ENCODE peak calls at places on chromosomes 11 and 22, in nine cellular contexts. B, F, K, H, D, W, L, X and V are unnamed samples.

GRCh38 chr22:28174509-28174908 is 255.5 kb upstream of the PITPNB start:
- DNase-seq in D (no peak), W (no peak), B (no peak), L (no peak), X (no peak), K (no peak), H (no peak), F (no peak), V (no peak)

GRCh38 chr11:69102732-69103615 is 52.8 kb upstream of the SMIM38 start:
- DNase-seq in B (no peak), L (no peak), W (no peak), K (no peak), X (no peak), D (no peak), H (no peak), F (peak), V (no peak)

GRCh38 chr11:77424639-77425038 is 49.3 kb downstream of the PAK1 start:
- DNase-seq in H (no peak), L (no peak), F (no peak), D (no peak), B (no peak), K (no peak), X (no peak), W (no peak), V (no peak)

GRCh38 chr22:20080445-20080775 is 369 bp downstream of the DGCR8 start:
- DNase-seq in F (peak), K (peak), D (peak), L (peak), X (peak), B (peak), H (peak), W (peak), V (peak)

GRCh38 chr11:433641-434040 is 8.2 kb downstream of the ANO9 start:
- DNase-seq in B (no peak), F (peak), D (no peak), L (no peak), W (no peak), X (no peak), K (no peak), H (no peak), V (no peak)

GRCh38 chr11:15923169-15923568 is 433.2 kb downstream of the SOX6 start:
- DNase-seq in K (no peak), F (no peak), D (no peak), L (no peak), H (no peak), B (no peak), X (no peak), W (no peak), V (no peak)

GRCh38 chr11:126815111-126815510 is 185.5 kb downstream of the KIRREL3 start:
- DNase-seq in H (no peak), L (no peak), W (no peak), B (no peak), X (no peak), F (no peak), D (no peak), K (no peak), V (no peak)

GRCh38 chr11:114183041-114183511 is 113.1 kb upstream of the NNMT start:
- DNase-seq in D (no peak), L (no peak), F (peak), H (no peak), W (no peak), K (peak), X (no peak), B (no peak), V (no peak)

GRCh38 chr22:49609207-49609876 is 218.3 kb downstream of the BRD1 start:
- DNase-seq in D (no peak), F (no peak), L (peak), H (no peak), K (no peak), X (no peak), W (no peak), B (no peak), V (no peak)

GRCh38 chr11:94521684-94522083 is 9.4 kb downstream of the C11orf97 start:
- DNase-seq in K (no peak), X (no peak), H (no peak), D (no peak), B (no peak), L (no peak), F (no peak), W (peak), V (no peak)

GRCh38 chr11:74465291-74465708 is 2.0 kb downstream of the KCNE3 start:
- DNase-seq in K (no peak), B (no peak), D (no peak), F (no peak), W (no peak), X (no peak), L (no peak), H (no peak), V (no peak)

GRCh38 chr22:32864596-32864995 is 63.1 kb downstream of the TIMP3 start:
- DNase-seq in B (no peak), L (no peak), W (peak), H (no peak), K (no peak), F (no peak), X (no peak), D (no peak), V (no peak)

GRCh38 chr11:113446112-113446511 is 29.1 kb downstream of the DRD2 start:
- DNase-seq in B (no peak), K (no peak), D (no peak), X (no peak), F (no peak), L (no peak), H (no peak), W (no peak), V (peak)

GRCh38 chr11:33147559-33147958 is 13.7 kb downstream of the CSTF3 start:
- DNase-seq in L (no peak), K (no peak), X (no peak), B (no peak), W (no peak), F (no peak), D (no peak), H (no peak), V (no peak)

GRCh38 chr11:65540290-65541092 is 15.6 kb downstream of the SCYL1 start:
- DNase-seq in W (peak), H (peak), D (peak), X (peak), F (peak), B (peak), L (peak), K (peak), V (peak)

GRCh38 chr11:16909375-16910035 is 104.7 kb downstream of the PLEKHA7 start:
- DNase-seq in D (no peak), H (no peak), X (no peak), F (no peak), W (no peak), K (no peak), L (no peak), B (no peak), V (no peak)

GRCh38 chr11:104073950-104074349 is 37.5 kb downstream of the DDI1 start:
- DNase-seq in F (no peak), L (no peak), D (no peak), H (no peak), W (no peak), K (no peak), X (no peak), B (no peak), V (no peak)

GRCh38 chr11:75344186-75344585 is 7.3 kb downstream of the ARRB1 start:
- DNase-seq in D (no peak), X (no peak), W (no peak), B (no peak), F (no peak), L (no peak), K (no peak), H (no peak), V (no peak)

GRCh38 chr22:46542011-46542985 is 4.9 kb upstream of the CELSR1 start:
- DNase-seq in L (peak), X (no peak), F (peak), H (peak), K (peak), W (peak), D (peak), B (peak), V (peak)

GRCh38 chr11:33445761-33446161 is 188.6 kb downstream of the HIPK3 start:
- DNase-seq in L (no peak), D (no peak), F (no peak), W (no peak), X (no peak), B (no peak), H (no peak), K (no peak), V (peak)

GRCh38 chr11:64896448-64897022 is 18.1 kb upstream of the EHD1 start:
- DNase-seq in K (no peak), B (no peak), F (no peak), W (no peak), L (no peak), H (no peak), X (no peak), D (no peak), V (no peak)

GRCh38 chr11:82814379-82814778 is 80.7 kb upstream of the FAM181B start:
- DNase-seq in H (no peak), W (no peak), L (no peak), D (peak), X (no peak), F (no peak), B (no peak), K (no peak), V (no peak)

GRCh38 chr11:1223346-1224108 is 661 bp downstream of the MUC5B start:
- DNase-seq in D (no peak), W (no peak), K (no peak), X (no peak), H (no peak), L (peak), F (peak), B (no peak), V (no peak)

GRCh38 chr22:23763579-23764331 is 965 bp downstream of the C22orf15 start:
- DNase-seq in X (no peak), F (peak), L (no peak), B (no peak), W (no peak), D (no peak), H (no peak), K (peak), V (peak)

GRCh38 chr11:132072880-132073213 is 702.4 kb downstream of the NTM start:
- DNase-seq in H (no peak), K (no peak), L (no peak), F (no peak), X (no peak), B (no peak), D (no peak), W (no peak), V (no peak)

GRCh38 chr11:46505741-46506485 is 87.9 kb downstream of the AMBRA1 start:
- DNase-seq in H (no peak), B (no peak), D (no peak), F (no peak), W (no peak), L (no peak), K (no peak), X (no peak), V (peak)

GRCh38 chr11:13928566-13929251 is 33.8 kb upstream of the SPON1 start:
- DNase-seq in L (no peak), H (no peak), X (no peak), D (no peak), K (no peak), F (no peak), B (no peak), W (peak), V (no peak)

GRCh38 chr11:32448232-32448631 is 12.9 kb upstream of the WT1 start:
- DNase-seq in H (no peak), L (no peak), W (no peak), D (no peak), K (no peak), X (no peak), B (no peak), F (no peak), V (peak)

GRCh38 chr22:47192651-47193437 is 430.4 kb downstream of the TBC1D22A start:
- DNase-seq in K (no peak), W (no peak), F (peak), H (no peak), L (peak), X (no peak), B (no peak), D (no peak), V (no peak)

GRCh38 chr22:24433868-24434471 is 6.6 kb downstream of the ADORA2A start:
- DNase-seq in W (no peak), L (no peak), F (peak), X (no peak), H (no peak), B (no peak), D (no peak), K (no peak), V (no peak)

GRCh38 chr11:80462211-80462610 is 1021.4 kb upstream of the TENM4 start:
- DNase-seq in B (no peak), X (no peak), F (no peak), D (no peak), K (no peak), H (no peak), L (no peak), W (peak), V (no peak)

GRCh38 chr11:120027546-120028180 is 110.2 kb downstream of the TRIM29 start:
- DNase-seq in X (no peak), D (no peak), H (no peak), K (no peak), W (no peak), F (no peak), L (no peak), B (no peak), V (no peak)

GRCh38 chr11:35419713-35420333 is 465 bp upstream of the SLC1A2 start:
- DNase-seq in B (peak), L (no peak), X (no peak), W (no peak), K (no peak), D (peak), H (no peak), F (peak), V (peak)

GRCh38 chr11:121236115-121237001 is 56.2 kb upstream of the SC5D start:
- DNase-seq in D (peak), K (no peak), B (no peak), W (no peak), X (no peak), H (no peak), F (no peak), L (no peak), V (peak)
- H3K27ac ChIP-seq in D (peak), K (no peak), B (no peak), W (no peak), X (no peak), H (peak), F (no peak), L (no peak), V (peak)

GRCh38 chr11:67605231-67606011 is 1.3 kb upstream of the NDUFV1 start:
- DNase-seq in K (no peak), B (no peak), L (no peak), H (no peak), W (no peak), F (peak), X (no peak), D (no peak), V (no peak)

GRCh38 chr11:67607507-67607906 is 771 bp downstream of the NDUFV1 start:
- DNase-seq in L (no peak), H (no peak), W (no peak), K (no peak), D (no peak), F (no peak), B (no peak), X (no peak), V (no peak)

GRCh38 chr11:67604815-67605214 is 1.9 kb upstream of the NDUFV1 start:
- DNase-seq in B (no peak), H (no peak), L (no peak), D (no peak), W (no peak), K (no peak), F (no peak), X (no peak), V (no peak)

GRCh38 chr11:67606477-67607295 is at the start of gene NDUFV1:
- DNase-seq in D (peak), F (peak), W (peak), B (peak), X (peak), H (peak), K (peak), L (peak), V (peak)

GRCh38 chr11:67606150-67606476 is 623 bp upstream of the NDUFV1 start:
- DNase-seq in X (no peak), F (no peak), W (peak), D (no peak), H (no peak), L (peak), B (no peak), K (no peak), V (peak)
- H3K27ac ChIP-seq in X (peak), F (peak), W (peak), D (peak), H (no peak), L (peak), B (peak), K (peak), V (no peak)

GRCh38 chr11:134047586-134047999 is 21.3 kb upstream of the JAM3 start:
- DNase-seq in X (peak), H (no peak), B (no peak), L (peak), D (no peak), F (peak), W (peak), K (no peak), V (no peak)
- H3K27ac ChIP-seq in X (peak), H (peak), B (no peak), L (peak), D (no peak), F (peak), W (peak), K (no peak), V (no peak)

GRCh38 chr11:100556781-100557180 is 130.3 kb upstream of the ARHGAP42 start:
- DNase-seq in D (no peak), F (no peak), K (no peak), X (no peak), B (no peak), H (no peak), W (no peak), L (no peak), V (no peak)
- H3K27ac ChIP-seq in D (no peak), F (no peak), K (no peak), X (no peak), B (no peak), H (no peak), W (no peak), L (no peak), V (no peak)

DNA sequence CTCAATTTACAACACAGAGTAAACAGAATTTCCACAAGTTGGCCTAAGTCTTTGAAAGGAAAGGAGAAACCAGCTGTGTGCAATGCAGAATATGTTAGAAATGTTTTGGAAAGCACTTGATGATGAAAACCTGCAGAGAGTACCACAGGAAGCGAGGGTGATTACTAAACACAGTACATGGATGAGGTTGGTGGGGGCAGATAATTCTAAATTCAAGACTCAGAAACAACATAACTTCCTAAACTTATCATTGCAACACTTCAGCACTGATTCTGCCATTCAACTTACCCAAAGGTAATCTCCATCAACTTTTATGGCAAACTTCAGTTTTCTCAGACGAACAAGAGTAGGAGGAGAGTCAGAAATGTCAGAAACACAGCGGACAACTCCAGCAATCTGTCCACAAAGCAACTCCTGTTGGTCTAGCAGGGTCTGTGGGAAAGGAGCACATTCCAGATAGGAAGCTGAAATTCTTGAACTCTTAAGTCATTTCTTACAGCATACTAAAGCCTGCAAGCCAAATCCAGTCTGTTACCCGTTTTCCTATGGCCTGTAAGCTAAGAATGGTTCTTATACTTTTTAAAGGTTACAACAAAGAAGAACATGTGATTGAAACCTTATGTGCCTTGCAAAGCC is 6.8 kb downstream of the HPS4 start:
- DNase-seq in W (no peak), X (no peak), K (no peak), L (no peak), F (no peak), D (no peak), H (no peak), B (no peak), V (peak)
- H3K27ac ChIP-seq in W (no peak), X (no peak), K (no peak), L (no peak), F (no peak), D (no peak), H (no peak), B (no peak), V (no peak)

GRCh38 chr11:101718406-101718805 is 134.6 kb upstream of the TRPC6 start:
- DNase-seq in F (no peak), D (no peak), W (peak), L (no peak), B (no peak), X (no peak), H (no peak), K (no peak), V (no peak)
- H3K27ac ChIP-seq in F (no peak), D (no peak), W (no peak), L (no peak), B (no peak), X (no peak), H (no peak), K (no peak), V (no peak)

GRCh38 chr11:110566577-110566976 is 136.8 kb downstream of the FDX1 start:
- DNase-seq in K (no peak), D (no peak), F (no peak), B (peak), L (no peak), H (no peak), W (no peak), X (no peak), V (no peak)

GRCh38 chr11:110565690-110566336 is 136.1 kb downstream of the FDX1 start:
- DNase-seq in W (no peak), L (no peak), K (no peak), F (no peak), H (peak), D (no peak), B (peak), X (no peak), V (peak)

GRCh38 chr11:110565344-110565684 is 135.6 kb downstream of the FDX1 start:
- DNase-seq in F (no peak), L (no peak), K (no peak), H (no peak), D (no peak), X (no peak), B (no peak), W (peak), V (peak)

DNA sequence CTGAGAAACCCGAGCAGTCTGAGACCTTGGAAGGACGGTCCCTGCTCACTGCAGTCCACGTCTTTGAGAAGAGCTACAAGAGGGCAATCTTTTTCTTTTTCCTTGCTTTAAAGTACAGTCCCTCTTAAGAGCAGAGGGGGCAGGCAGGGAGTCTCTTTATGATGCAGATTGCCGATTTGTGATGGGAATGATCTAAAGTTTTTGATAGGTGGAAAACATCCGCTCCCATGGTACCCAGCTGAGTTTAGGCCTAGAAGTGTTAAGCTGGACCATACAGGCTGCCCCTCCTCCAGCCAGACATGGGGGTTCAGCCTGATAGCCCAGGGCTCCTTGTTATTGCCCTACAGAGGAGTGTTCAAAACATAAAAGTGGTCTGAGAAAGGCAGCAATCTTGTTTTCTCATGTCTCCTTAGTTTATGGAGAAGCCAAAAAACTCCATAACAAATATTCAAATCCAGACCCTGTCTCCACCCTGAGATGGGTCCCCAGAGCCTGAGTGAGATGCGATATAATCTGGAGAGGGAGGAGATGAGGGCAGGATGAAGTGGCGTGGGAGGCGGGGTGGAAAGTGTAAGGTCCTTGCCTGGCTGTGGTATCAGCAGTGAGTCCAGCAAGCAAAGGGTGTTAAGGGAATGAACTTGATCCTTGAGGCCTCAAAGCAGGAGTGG is 135.1 kb downstream of the FDX1 start:
- DNase-seq in H (no peak), K (no peak), L (no peak), B (no peak), D (no peak), W (no peak), F (no peak), X (no peak), V (no peak)
- H3K27ac ChIP-seq in H (no peak), K (no peak), L (no peak), B (no peak), D (no peak), W (no peak), F (no peak), X (no peak), V (no peak)